ENCODE peak calls at places on chromosomes 4 and X, in five cellular contexts. F is stimulated activated naive B cell treated with anti-CD40 and anti-IgM and Interleukin-4, amounts not matched to agents 10 μg/mL and 1 μg/mL and 100 μg/mL, for 72 hours; C is hippocampal formation; N is RWPE1; W is NCI-H446. A is an unnamed sample.

GRCh38 chr4:52864816-52865215 is 2.7 kb downstream of the RASL11B start:
- DNase-seq in F (no peak), C (no peak), N (no peak), W (peak; percentile 12), A (no peak)

GRCh38 chr4:5809216-5809776 is 83.6 kb downstream of the CRMP1 start:
- DNase-seq in F (no peak), C (no peak), N (no peak), W (no peak), A (no peak)

GRCh38 chr4:141771889-141772830 is 135.8 kb downstream of the IL15 start:
- DNase-seq in F (no peak), C (no peak), N (no peak), W (no peak), A (peak; percentile 5)

GRCh38 chrX:116342903-116343302 is 93.5 kb upstream of the SLC6A14 start:
- DNase-seq in F (no peak), C (no peak), N (no peak), W (no peak), A (no peak)

GRCh38 chr4:20254517-20255250 is 3.0 kb downstream of the SLIT2 start:
- DNase-seq in F (no peak), C (no peak), N (no peak), W (no peak), A (no peak)

GRCh38 chrX:2360731-2361130 is 140.0 kb downstream of the DHRSX start:
- DNase-seq in F (no peak), C (no peak), N (no peak), W (no peak), A (no peak)

GRCh38 chr4:176622251-176622968 is 170.3 kb downstream of the VEGFC start:
- DNase-seq in F (no peak), C (no peak), N (no peak), W (no peak), A (no peak)

GRCh38 chrX:49282647-49283011 is 13.0 kb downstream of the PPP1R3F start:
- DNase-seq in F (no peak), C (no peak), N (no peak), W (no peak), A (no peak)

GRCh38 chrX:65528705-65529340 is 5.8 kb downstream of the LAS1L start:
- DNase-seq in F (peak; percentile 20), C (no peak), N (peak; percentile 50), W (peak; percentile 31), A (peak; percentile 26)

GRCh38 chr4:88706574-88706973 is 8.9 kb upstream of the NAP1L5 start:
- DNase-seq in F (no peak), C (peak; percentile 93), N (no peak), W (no peak), A (peak; percentile 31)

GRCh38 chr4:128871948-128872347 is 62.4 kb downstream of the JADE1 start:
- DNase-seq in F (no peak), C (no peak), N (peak; percentile 29), W (no peak), A (peak; percentile 67)

GRCh38 chr4:13905543-13905942 is 278.0 kb upstream of the BOD1L1 start:
- DNase-seq in F (no peak), C (no peak), N (no peak), W (no peak), A (no peak)

GRCh38 chr4:185700048-185700447 is 111.9 kb downstream of the SORBS2 start:
- DNase-seq in F (no peak), C (no peak), N (peak; percentile 27), W (no peak), A (no peak)

A was measured in SJSA1.